ENCODE peak calls at places on chromosomes 13 and 19, in four cellular contexts. T, K, I and L are unnamed samples.

GRCh38 chr19:18069383-18069782 is 17.4 kb downstream of the IL12RB1 start:
- DNase-seq in T (no peak), I (no peak), K (no peak), L (no peak)

GRCh38 chr19:13784731-13785452 is 10.4 kb upstream of the ZSWIM4 start:
- DNase-seq in I (peak; percentile 81), T (peak; percentile 50), K (peak; percentile 80), L (peak; percentile 63)

GRCh38 chr13:42354246-42355117 is 82.5 kb downstream of the AKAP11 start:
- DNase-seq in K (peak; percentile 76), I (no peak), T (no peak), L (no peak)

GRCh38 chr19:17719730-17720486 is 628 bp downstream of the MAP1S start:
- DNase-seq in T (no peak), I (peak; percentile 75), K (no peak), L (peak; percentile 29)

GRCh38 chr13:52851153-52851962 is 2.9 kb upstream of the PCDH8 start:
- DNase-seq in I (no peak), K (peak; percentile 49), T (no peak), L (peak; percentile 39)

GRCh38 chr19:38559428-38560401 is 58.0 kb downstream of the MAP4K1 start:
- DNase-seq in K (no peak), T (no peak), I (no peak), L (peak; percentile 87)

GRCh38 chr19:14107581-14108461 is 9.7 kb downstream of the PRKACA start:
- DNase-seq in T (no peak), I (no peak), K (peak; percentile 44), L (no peak)

GRCh38 chr19:9352505-9352904 is 10.3 kb upstream of the ZNF177 start:
- DNase-seq in T (no peak), I (no peak), K (no peak), L (no peak)

GRCh38 chr13:99075268-99076191 is 97.7 kb upstream of the DOCK9 start:
- DNase-seq in K (no peak), T (no peak), I (no peak), L (peak; percentile 52)

GRCh38 chr13:42814868-42815267 is 33.5 kb downstream of the FAM216B start:
- DNase-seq in T (no peak), K (peak; percentile 78), I (no peak), L (no peak)

GRCh38 chr13:34340534-34340933 is 522.6 kb downstream of the RFC3 start:
- DNase-seq in I (no peak), K (peak; percentile 54), T (no peak), L (no peak)

GRCh38 chr13:62246581-62246980 is 830.9 kb upstream of the PCDH20 start:
- DNase-seq in T (no peak), K (no peak), I (no peak), L (no peak)

GRCh38 chr13:19864018-19864338 is 529 bp upstream of the ZMYM5 start:
- DNase-seq in T (peak; percentile 30), I (peak; percentile 70), K (peak; percentile 94), L (peak; percentile 44)

GRCh38 chr13:41917641-41918040 is 43.3 kb downstream of the VWA8 start:
- DNase-seq in T (no peak), I (no peak), K (peak; percentile 74), L (peak; percentile 24)

GRCh38 chr13:50449465-50449864 is 394.0 kb downstream of the DLEU7 start:
- DNase-seq in K (no peak), T (no peak), I (no peak), L (no peak)

GRCh38 chr13:45121421-45121820 is 1.1 kb downstream of the GTF2F2 start:
- DNase-seq in I (no peak), K (peak; percentile 40), T (no peak), L (peak; percentile 43)

GRCh38 chr19:30919737-30920136 is 429.5 kb downstream of the TSHZ3 start:
- DNase-seq in K (no peak), I (no peak), T (no peak), L (no peak)

GRCh38 chr19:44530777-44531176 is 1.3 kb upstream of the CEACAM20 start:
- DNase-seq in I (no peak), K (peak; percentile 41), T (no peak), L (no peak)

GRCh38 chr19:6062274-6062673 is 48.0 kb downstream of the RFX2 start:
- DNase-seq in T (no peak), I (no peak), K (peak; percentile 45), L (peak; percentile 67)

GRCh38 chr13:83546476-83546875 is 335.8 kb downstream of the SLITRK1 start:
- DNase-seq in K (peak; percentile 5), T (no peak), I (no peak), L (no peak)

GRCh38 chr19:45771331-45771933 is 2.4 kb upstream of the SIX5 start:
- DNase-seq in I (peak; percentile 63), K (no peak), T (no peak), L (no peak)

GRCh38 chr13:51534075-51534817 is 50.0 kb upstream of the WDFY2 start:
- DNase-seq in K (no peak), I (no peak), T (no peak), L (no peak)

GRCh38 chr13:99383946-99384345 is 76.7 kb upstream of the GPR183 start:
- DNase-seq in K (no peak), I (no peak), T (no peak), L (no peak)

DNA sequence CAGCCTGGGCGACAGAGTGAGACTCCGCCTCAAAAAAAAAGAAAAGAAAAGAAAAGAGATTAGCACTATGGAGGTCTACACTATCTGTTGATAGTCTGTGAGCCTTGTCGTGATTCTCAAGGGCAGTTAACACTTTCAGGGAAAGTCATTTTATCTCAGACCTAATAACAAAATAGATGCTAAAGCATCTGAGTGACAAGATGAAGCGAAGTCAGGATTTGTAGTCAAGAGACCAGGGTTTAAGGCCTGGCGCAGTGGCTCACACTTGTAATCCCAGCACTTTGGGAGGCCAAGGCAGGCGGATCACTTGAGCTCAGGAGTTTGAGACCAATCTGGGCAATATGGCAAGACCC is 13.3 kb upstream of the RAB8A start:
- DNase-seq in T (no peak), I (no peak), K (no peak), L (no peak)
- H3K36me3 ChIP-seq in T (peaks cover 30% of the 10 kb centered on the region), I (peaks cover 5% of the 10 kb centered on the region), K (peaks cover 69% of the 10 kb centered on the region), L (peaks cover 84% of the 10 kb centered on the region)

DNA sequence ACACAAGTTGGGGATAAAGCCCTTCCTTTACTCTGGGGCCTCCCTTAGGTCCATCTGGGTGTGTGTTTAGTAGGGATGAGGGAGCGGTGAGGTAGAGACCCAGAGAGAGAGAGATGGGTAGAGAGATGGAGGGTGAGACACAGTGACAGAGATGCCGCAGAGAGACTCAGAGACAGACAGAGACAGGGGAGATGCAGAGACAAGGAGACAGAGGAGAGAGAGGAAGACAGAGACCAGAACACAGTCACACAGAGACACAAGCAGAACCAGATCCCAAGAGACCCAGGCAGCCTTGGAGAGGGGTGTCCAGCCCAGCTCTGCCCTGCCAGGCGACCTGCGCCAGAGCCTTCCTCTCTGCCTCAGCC is 2.4 kb downstream of the KLK1 start:
- DNase-seq in I (no peak), K (no peak), T (no peak), L (no peak)
- H3K36me3 ChIP-seq in I (no peaks in the 10 kb centered on the region), K (no peaks in the 10 kb centered on the region), T (no peaks in the 10 kb centered on the region), L (no peaks in the 10 kb centered on the region)

DNA sequence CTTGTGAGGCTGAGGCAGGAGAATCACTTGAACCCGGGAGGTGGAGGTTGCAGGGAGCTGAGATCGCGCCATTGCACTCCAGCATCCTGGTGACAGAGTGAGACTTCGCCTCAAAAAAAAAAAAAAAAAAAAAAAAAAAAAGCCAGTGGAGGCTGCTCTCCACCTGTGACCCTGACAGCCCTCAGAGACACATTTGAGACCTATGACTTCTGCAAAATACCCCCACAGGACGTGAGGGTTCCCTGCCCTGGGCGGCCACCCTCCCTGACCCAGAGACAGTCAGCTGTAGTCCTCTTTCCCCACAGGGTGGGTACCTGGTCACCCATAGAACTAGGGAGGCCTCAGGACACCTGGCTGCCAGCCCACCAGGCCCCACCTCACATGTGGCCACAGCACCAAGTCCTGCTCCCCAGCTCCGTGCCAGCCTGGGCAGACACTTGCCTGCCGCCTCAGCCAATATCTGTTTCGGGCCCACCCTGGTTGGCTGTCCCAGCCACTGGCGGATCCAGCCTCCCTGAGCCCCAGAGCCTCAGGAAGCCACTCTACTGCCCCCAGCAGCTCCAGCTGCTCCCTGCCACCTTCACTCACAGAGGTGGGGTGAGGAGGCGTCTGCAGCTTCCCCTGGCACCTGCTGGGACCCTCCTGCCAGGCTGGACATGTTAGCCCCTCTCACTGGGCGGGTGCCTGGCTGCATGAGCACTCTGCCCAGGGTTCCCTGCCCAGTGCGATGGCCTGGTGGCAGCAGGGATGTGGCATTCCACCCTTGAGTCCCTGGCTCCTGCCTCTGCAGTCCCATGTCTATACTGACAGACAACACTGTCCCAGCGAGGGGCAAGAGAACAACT is 7.0 kb downstream of the MKNK2 start:
- DNase-seq in K (no peak), T (no peak), I (peak; percentile 50), L (no peak)
- H3K36me3 ChIP-seq in K (no peaks in the 10 kb centered on the region), T (peaks cover 41% of the 10 kb centered on the region), I (peaks cover 27% of the 10 kb centered on the region), L (peaks cover 49% of the 10 kb centered on the region)

DNA sequence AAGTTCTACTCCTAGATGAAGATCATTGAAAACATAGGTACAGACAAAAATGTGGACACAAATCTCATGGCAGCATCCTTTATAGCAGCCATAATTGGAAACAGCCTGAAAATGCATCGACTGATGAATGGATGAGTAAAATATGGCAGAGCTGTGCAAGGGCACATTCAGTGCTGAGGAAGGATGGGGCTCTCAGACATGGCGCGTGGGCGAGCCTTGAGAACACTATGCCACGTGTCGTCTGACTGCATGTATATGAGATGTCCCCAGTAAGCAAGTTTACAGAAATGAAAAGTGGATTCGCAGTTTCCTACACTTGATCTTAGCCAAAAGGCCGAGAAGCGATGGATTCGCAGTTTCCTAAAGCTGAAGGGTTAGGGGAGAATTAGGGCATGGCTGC is 78.1 kb downstream of the RAB20 start:
- DNase-seq in I (no peak), K (no peak), T (no peak), L (no peak)
- H3K36me3 ChIP-seq in I (no peaks in the 10 kb centered on the region), K (peaks cover 12% of the 10 kb centered on the region), T (no peaks in the 10 kb centered on the region), L (no peaks in the 10 kb centered on the region)